ENCODE peak calls at places on chromosomes 6 and 20, in ten cellular contexts. V is kidney tubule cell, K is iPS-NIHi11, Y is heart right ventricle, X is Daoy, C is endothelial cell of umbilical vein, E is HTR-8/SVneo, T is left cardiac atrium, U is erythroblast, S is AG09319. O is an unnamed sample.
A peak's percentile ranks its signal among the peaks of the same experiment; 100 is the strongest.

GRCh38 chr20:61983965-61984364 is 81.7 kb downstream of the TAF4 start:
- DNase-seq in V (no peak), K (no peak), Y (no peak), X (no peak), C (no peak), E (no peak), T (no peak), U (no peak), S (no peak), O (no peak)

GRCh38 chr20:4320284-4320683 is 304.9 kb upstream of the RNF24 start:
- DNase-seq in V (peak; percentile 12), K (no peak), Y (no peak), X (no peak), C (no peak), E (no peak), T (no peak), U (no peak), S (no peak), O (no peak)

GRCh38 chr20:38873050-38873581 is 53.1 kb upstream of the FAM83D start:
- DNase-seq in V (no peak), K (no peak), Y (no peak), X (no peak), C (no peak), E (no peak), T (no peak), U (no peak), S (no peak), O (no peak)

GRCh38 chr6:73511796-73512195 is 9.0 kb downstream of the EEF1A1 start:
- DNase-seq in V (peak; percentile 13), K (no peak), Y (no peak), X (no peak), C (peak; percentile 7), E (no peak), T (no peak), U (no peak), S (no peak), O (no peak)

GRCh38 chr6:92545861-92546260 is 873.5 kb downstream of the EPHA7 start:
- DNase-seq in V (no peak), K (no peak), Y (no peak), X (no peak), C (peak; percentile 93), E (no peak), T (no peak), U (no peak), S (no peak), O (no peak)

GRCh38 chr6:39309942-39310531 is 4.2 kb downstream of the KCNK17 start:
- DNase-seq in V (peak; percentile 69), K (peak; percentile 89), Y (peak; percentile 53), X (peak; percentile 80), C (peak; percentile 55), E (peak; percentile 82), T (peak; percentile 77), U (peak; percentile 72), S (peak; percentile 24), O (peak; percentile 42)

GRCh38 chr6:170108890-170109587 is 181.8 kb downstream of the DLL1 start:
- DNase-seq in V (no peak), K (no peak), Y (peak; percentile 1), X (peak; percentile 2), C (no peak), E (no peak), T (no peak), U (no peak), S (no peak), O (no peak)

GRCh38 chr6:159261983-159262382 is 92.8 kb downstream of the FNDC1 start:
- DNase-seq in V (no peak), K (no peak), Y (no peak), X (no peak), C (no peak), E (no peak), T (no peak), U (no peak), S (no peak), O (no peak)

GRCh38 chr20:51431321-51431720 is 111.2 kb downstream of the NFATC2 start:
- DNase-seq in V (no peak), K (no peak), Y (no peak), X (no peak), C (no peak), E (no peak), T (no peak), U (no peak), S (no peak), O (no peak)

GRCh38 chr20:32355417-32355841 is 2.7 kb upstream of the ASXL1 start:
- DNase-seq in V (no peak), K (no peak), Y (no peak), X (no peak), C (no peak), E (no peak), T (no peak), U (no peak), S (no peak), O (no peak)

GRCh38 chr6:1136415-1136774 is 175.5 kb upstream of the FOXQ1 start:
- DNase-seq in V (peak; percentile 83), K (no peak), Y (peak; percentile 9), X (peak; percentile 62), C (no peak), E (no peak), T (peak; percentile 59), U (no peak), S (peak; percentile 70), O (peak; percentile 88)

GRCh38 chr20:38501858-38502431 is 29.3 kb downstream of the RALGAPB start:
- DNase-seq in V (no peak), K (no peak), Y (no peak), X (no peak), C (no peak), E (no peak), T (no peak), U (no peak), S (no peak), O (no peak)

GRCh38 chr6:78365473-78365872 is 501.9 kb upstream of the IRAK1BP1 start:
- DNase-seq in V (no peak), K (no peak), Y (no peak), X (no peak), C (no peak), E (no peak), T (no peak), U (no peak), S (no peak), O (no peak)

GRCh38 chr6:45590225-45590624 is 212.5 kb upstream of the SUPT3H start:
- DNase-seq in V (peak; percentile 98), K (no peak), Y (no peak), X (peak; percentile 88), C (peak; percentile 44), E (peak; percentile 63), T (no peak), U (no peak), S (no peak), O (peak; percentile 94)